ENCODE peak calls at places on chromosome 22, in ten cellular contexts. X is GM06990, D is psoas muscle, N is WERI-Rb-1, Y is endodermal cell, B is pancreas, S is skeletal muscle cell, O is sigmoid colon, A is small intestine, P is fibroblast of the aortic adventitia. G is an unnamed sample.

GRCh38 chr22:23549198-23549595 is 30.9 kb downstream of the IGLL1 start:
- DNase-seq in X (no peak), D (no peak), N (no peak), Y (no peak), B (no peak), S (no peak), O (peak; percentile 37), A (no peak), P (no peak), G (no peak)

GRCh38 chr22:22687638-22688500 is 43.5 kb downstream of the GGTLC2 start:
- DNase-seq in X (no peak), D (no peak), N (peak; percentile 60), Y (peak; percentile 73), B (no peak), S (no peak), O (no peak), A (peak; percentile 60), P (peak; percentile 71), G (peak; percentile 57)

GRCh38 chr22:25759825-25760231 is 17.8 kb downstream of the MYO18B start:
- DNase-seq in X (no peak), D (peak; percentile 67), N (no peak), Y (no peak), B (no peak), S (no peak), O (no peak), A (no peak), P (peak; percentile 98), G (peak; percentile 94)

GRCh38 chr22:47095395-47096122 is 333.1 kb downstream of the TBC1D22A start:
- DNase-seq in X (no peak), D (no peak), N (no peak), Y (no peak), B (no peak), S (no peak), O (no peak), A (no peak), P (peak; percentile 6), G (no peak)

GRCh38 chr22:22942511-22943329 is 55.1 kb downstream of the IGLL5 start:
- DNase-seq in X (peak; percentile 73), D (no peak), N (peak; percentile 84), Y (peak; percentile 94), B (peak; percentile 51), S (no peak), O (peak; percentile 61), A (peak; percentile 37), P (peak; percentile 68), G (peak; percentile 64)

GRCh38 chr22:23225724-23226496 is 45.6 kb downstream of the BCR start:
- DNase-seq in X (no peak), D (no peak), N (no peak), Y (no peak), B (no peak), S (no peak), O (no peak), A (peak; percentile 10), P (peak; percentile 91), G (no peak)

GRCh38 chr22:45880091-45880651 is 96.8 kb downstream of the WNT7B start:
- DNase-seq in X (no peak), D (peak; percentile 23), N (peak; percentile 1), Y (peak; percentile 32), B (no peak), S (no peak), O (peak; percentile 53), A (no peak), P (no peak), G (no peak)

GRCh38 chr22:47835726-47836125 is 1073.3 kb downstream of the TBC1D22A start:
- DNase-seq in X (no peak), D (no peak), N (no peak), Y (no peak), B (no peak), S (peak; percentile 87), O (no peak), A (no peak), P (no peak), G (peak; percentile 9)

GRCh38 chr22:45302047-45302446 is 7.7 kb upstream of the FAM118A start:
- DNase-seq in X (no peak), D (no peak), N (no peak), Y (no peak), B (no peak), S (no peak), O (no peak), A (peak; percentile 42), P (peak; percentile 88), G (peak; percentile 89)

GRCh38 chr22:30717331-30717921 is 22.8 kb downstream of the OSBP2 start:
- DNase-seq in X (no peak), D (no peak), N (no peak), Y (no peak), B (no peak), S (peak; percentile 77), O (no peak), A (no peak), P (peak; percentile 69), G (peak; percentile 91)

GRCh38 chr22:36755316-36755715 is 20.6 kb downstream of the IFT27 start:
- DNase-seq in X (no peak), D (no peak), N (no peak), Y (peak; percentile 12), B (no peak), S (no peak), O (peak; percentile 14), A (no peak), P (no peak), G (no peak)

GRCh38 chr22:30005213-30005857 is 74.9 kb upstream of the HORMAD2 start:
- DNase-seq in X (peak; percentile 26), D (peak; percentile 82), N (peak; percentile 72), Y (peak; percentile 92), B (peak; percentile 60), S (no peak), O (peak; percentile 81), A (peak; percentile 79), P (peak; percentile 80), G (peak; percentile 85)

GRCh38 chr22:35454416-35455054 is 54.6 kb downstream of the MCM5 start:
- DNase-seq in X (no peak), D (no peak), N (no peak), Y (no peak), B (no peak), S (no peak), O (no peak), A (no peak), P (no peak), G (no peak)

GRCh38 chr22:24207264-24208011 is 26.2 kb downstream of the SUSD2 start:
- DNase-seq in X (no peak), D (no peak), N (no peak), Y (no peak), B (no peak), S (no peak), O (no peak), A (no peak), P (peak; percentile 60), G (no peak)

GRCh38 chr22:43554694-43555365 is 143.0 kb downstream of the MPPED1 start:
- DNase-seq in X (no peak), D (no peak), N (no peak), Y (peak; percentile 32), B (no peak), S (no peak), O (peak; percentile 50), A (no peak), P (no peak), G (no peak)
- H3K4me3 ChIP-seq in X (no peak overlapping the region), D (no peak overlapping the region), N (no peak overlapping the region), Y (no peak overlapping the region), B (no peak overlapping the region), S (no peak overlapping the region), O (no peak overlapping the region), A (no peak overlapping the region), P (no peak overlapping the region), G (no peak overlapping the region)

GRCh38 chr22:39900306-39901227 is at the start of gene GRAP2:
- DNase-seq in X (peak; percentile 72), D (no peak), N (no peak), Y (no peak), B (no peak), S (no peak), O (no peak), A (peak; percentile 66), P (no peak), G (no peak)
- H3K4me3 ChIP-seq in X (peak within 1 kb of the TSS; percentile 50), D (no peak within 1 kb of the TSS), N (no peak within 1 kb of the TSS), Y (no peak within 1 kb of the TSS), B (no peak within 1 kb of the TSS), S (no peak within 1 kb of the TSS), O (no peak within 1 kb of the TSS), A (peak within 1 kb of the TSS; percentile 46), P (no peak within 1 kb of the TSS), G (no peak within 1 kb of the TSS)

DNA sequence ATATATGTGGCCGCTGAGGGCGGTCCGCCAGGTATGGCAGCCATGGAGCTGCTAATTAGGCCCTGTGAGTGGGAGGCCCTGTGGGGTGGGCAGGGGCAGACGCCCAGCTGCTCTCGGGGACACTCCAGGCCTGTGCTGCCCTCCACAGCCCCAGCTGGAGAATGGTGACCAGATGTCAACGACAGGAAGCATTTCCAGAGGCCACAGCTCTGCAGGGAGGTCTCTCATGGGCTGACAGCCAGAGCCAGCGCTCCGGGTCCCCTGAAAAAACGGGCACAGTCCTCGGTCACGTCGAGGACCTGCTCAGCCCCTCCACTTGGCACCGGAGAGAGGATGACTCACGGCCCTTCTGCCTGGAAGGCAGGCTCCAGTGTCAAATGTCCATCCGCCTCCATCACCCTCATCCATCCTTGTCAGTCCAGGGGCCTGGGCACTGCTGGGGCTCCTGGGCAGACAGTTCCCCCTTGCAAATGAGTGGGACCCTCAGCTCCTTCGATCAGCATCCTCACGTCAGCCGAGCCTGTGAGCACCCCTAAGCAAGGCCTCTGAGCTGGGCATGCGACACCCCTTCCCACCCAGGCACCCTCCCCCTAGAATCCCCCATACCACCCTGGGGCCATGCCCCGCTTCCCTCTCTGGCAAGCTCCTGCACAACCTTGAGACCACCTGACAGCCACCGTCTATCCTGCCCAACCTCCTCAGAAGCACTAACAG is 1.9 kb downstream of the BID start:
- DNase-seq in X (no peak), D (no peak), N (no peak), Y (no peak), B (no peak), S (no peak), O (peak; percentile 60), A (no peak), P (no peak), G (peak; percentile 53)
- H3K4me3 ChIP-seq in X (peak overlapping the region; percentile 69), D (no peak overlapping the region), N (no peak overlapping the region), Y (no peak overlapping the region), B (peak overlapping the region; percentile 81), S (peak overlapping the region; percentile 60), O (no peak overlapping the region), A (no peak overlapping the region), P (no peak overlapping the region), G (peak overlapping the region; percentile 72)

GRCh38 chr22:20964799-20965103 is 2.3 kb upstream of the AIFM3 start:
- DNase-seq in X (no peak), D (peak; percentile 19), N (no peak), Y (peak; percentile 46), B (no peak), S (no peak), O (no peak), A (no peak), P (no peak), G (no peak)

GRCh38 chr22:20966883-20967696 is at the start of gene AIFM3:
- DNase-seq in X (no peak), D (no peak), N (no peak), Y (no peak), B (no peak), S (no peak), O (no peak), A (no peak), P (no peak), G (no peak)

GRCh38 chr22:20965888-20966855 is 883 bp upstream of the AIFM3 start:
- DNase-seq in X (no peak), D (no peak), N (no peak), Y (peak; percentile 55), B (peak; percentile 15), S (no peak), O (no peak), A (no peak), P (no peak), G (no peak)

GRCh38 chr22:20964090-20964798 is 2.8 kb upstream of the AIFM3 start:
- DNase-seq in X (no peak), D (peak; percentile 44), N (no peak), Y (no peak), B (no peak), S (no peak), O (no peak), A (no peak), P (no peak), G (no peak)

GRCh38 chr22:20965104-20965887 is 1.8 kb upstream of the AIFM3 start:
- DNase-seq in X (no peak), D (peak; percentile 50), N (no peak), Y (peak; percentile 65), B (peak; percentile 49), S (no peak), O (no peak), A (no peak), P (no peak), G (no peak)
- H3K4me3 ChIP-seq in X (no peak overlapping the region), D (peak overlapping the region; percentile 56), N (peak overlapping the region; percentile 37), Y (no peak overlapping the region), B (peak overlapping the region; percentile 46), S (peak overlapping the region; percentile 40), O (peak overlapping the region; percentile 52), A (peak overlapping the region; percentile 55), P (peak overlapping the region; percentile 33), G (peak overlapping the region; percentile 35)

G was measured in foreskin fibroblast.